ENCODE peak calls at places on chromosomes 16 and 17, in six cellular contexts. Z is HepG2, H is K562, U is H1, J is GM12891, D is GM12878. Q is an unnamed sample.

GRCh38 chr17:71023631-71024030 is 854.3 kb downstream of the KCNJ2 start:
- DNase-seq in U (no peak), H (no peak), J (no peak), D (no peak), Z (no peak), Q (no peak)

GRCh38 chr17:36864230-36864629 is 73.0 kb upstream of the LHX1 start:
- DNase-seq in U (no peak), H (no peak), J (no peak), Z (no peak), D (no peak), Q (no peak)

GRCh38 chr16:83814654-83814985 is 6.8 kb downstream of the HSBP1 start:
- DNase-seq in D (no peak), H (no peak), Z (no peak), U (no peak), J (no peak), Q (no peak)

GRCh38 chr16:55832788-55833583 is at the start of gene CES1:
- DNase-seq in J (no peak), U (no peak), D (no peak), H (no peak), Z (peak; percentile 94), Q (no peak)

GRCh38 chr16:6081320-6081976 is 983.9 kb upstream of the EEF2KMT start:
- DNase-seq in D (no peak), Z (peak; percentile 20), H (peak; percentile 72), U (peak; percentile 86), J (peak; percentile 16), Q (no peak)

GRCh38 chr16:12403746-12404658 is 399.7 kb downstream of the CPPED1 start:
- DNase-seq in D (no peak), J (no peak), H (no peak), Z (no peak), U (no peak), Q (no peak)

GRCh38 chr17:40607641-40608040 is 40.0 kb downstream of the SMARCE1 start:
- DNase-seq in J (no peak), Z (no peak), U (no peak), H (no peak), D (no peak), Q (no peak)

GRCh38 chr17:81432873-81433451 is 37.7 kb downstream of the BAHCC1 start:
- DNase-seq in H (no peak), D (no peak), U (no peak), Z (no peak), J (no peak), Q (no peak)

GRCh38 chr16:87278191-87279093 is 38.8 kb downstream of the C16orf95 start:
- DNase-seq in D (no peak), Z (peak; percentile 62), H (peak; percentile 78), J (peak; percentile 83), U (peak; percentile 90), Q (peak; percentile 79)

GRCh38 chr16:60031751-60032150 is 1297.6 kb upstream of the GOT2 start:
- DNase-seq in H (no peak), J (no peak), U (no peak), D (no peak), Z (no peak), Q (no peak)

GRCh38 chr17:8889458-8890210 is 22.2 kb upstream of the PIK3R6 start:
- DNase-seq in U (no peak), J (no peak), D (no peak), H (no peak), Z (no peak), Q (no peak)

DNA sequence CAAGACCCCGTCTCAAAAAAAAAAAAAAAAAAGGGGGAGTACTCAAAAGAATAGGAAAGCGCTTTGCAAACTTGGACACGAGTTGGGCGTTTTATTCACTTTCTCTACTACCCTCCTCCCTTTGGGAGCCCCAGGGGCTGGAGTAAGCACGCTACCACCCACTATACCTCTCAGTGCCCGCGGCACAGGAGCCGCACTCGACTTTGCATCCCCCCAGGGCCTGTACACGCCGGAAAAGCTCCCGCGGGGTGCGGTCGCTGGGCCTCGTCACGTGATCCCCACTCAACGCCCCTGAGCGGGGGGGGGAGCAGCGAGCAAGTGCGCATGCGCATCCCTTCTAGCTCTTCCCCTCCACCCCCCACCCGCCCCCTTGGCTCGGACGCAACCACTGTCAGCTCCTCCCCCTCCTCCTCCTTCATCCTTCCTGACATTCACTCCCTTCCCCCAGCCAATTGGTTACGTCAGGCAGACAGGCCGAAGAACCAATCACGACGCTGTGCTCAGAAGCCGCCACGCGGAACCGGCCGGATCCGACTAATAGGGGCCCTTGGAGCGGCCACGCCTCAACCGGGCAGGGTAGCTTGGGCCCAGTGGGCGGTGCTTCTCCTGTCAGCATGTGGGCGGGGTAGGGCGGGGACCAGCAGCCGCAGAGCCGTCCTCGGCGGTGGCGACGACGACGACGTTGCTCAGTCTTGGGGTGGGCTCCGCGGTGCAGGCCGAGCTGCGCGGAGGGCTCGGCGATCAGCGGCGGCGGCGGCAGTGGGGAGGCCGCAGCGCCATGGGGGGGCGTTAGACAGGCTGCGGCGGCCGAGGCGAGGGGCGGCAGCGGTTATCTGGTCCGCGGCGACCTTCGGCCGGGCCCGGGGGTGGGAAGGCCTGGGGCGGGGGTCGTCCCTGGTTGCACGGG is at the start of gene HAPSTR1:
- DNase-seq in U (peak; percentile 95), H (peak; percentile 97), Z (peak; percentile 100), J (peak; percentile 87), D (peak; percentile 99), Q (peak; percentile 87)
- TF ChIP-seq POLR2A in U (peak; percentile 99), H (peak; percentile 92), Z (peak; percentile 97), J (peak; percentile 96), D (peak; percentile 98), Q (peak; percentile 95)

GRCh38 chr17:27631897-27632725 is 1.1 kb downstream of the LGALS9 start:
- DNase-seq in Z (no peak), D (no peak), U (no peak), J (no peak), H (no peak), Q (no peak)

GRCh38 chr17:27634026-27634335 is 3.0 kb downstream of the LGALS9 start:
- DNase-seq in U (no peak), J (no peak), D (no peak), H (no peak), Z (no peak), Q (no peak)

GRCh38 chr17:27630607-27631408 is at the start of gene LGALS9:
- DNase-seq in H (no peak), J (no peak), D (peak; percentile 53), Z (no peak), U (no peak), Q (no peak)

GRCh38 chr17:27633312-27634025 is 2.5 kb downstream of the LGALS9 start:
- DNase-seq in Z (peak; percentile 12), U (no peak), J (no peak), D (no peak), H (peak; percentile 73), Q (no peak)

DNA sequence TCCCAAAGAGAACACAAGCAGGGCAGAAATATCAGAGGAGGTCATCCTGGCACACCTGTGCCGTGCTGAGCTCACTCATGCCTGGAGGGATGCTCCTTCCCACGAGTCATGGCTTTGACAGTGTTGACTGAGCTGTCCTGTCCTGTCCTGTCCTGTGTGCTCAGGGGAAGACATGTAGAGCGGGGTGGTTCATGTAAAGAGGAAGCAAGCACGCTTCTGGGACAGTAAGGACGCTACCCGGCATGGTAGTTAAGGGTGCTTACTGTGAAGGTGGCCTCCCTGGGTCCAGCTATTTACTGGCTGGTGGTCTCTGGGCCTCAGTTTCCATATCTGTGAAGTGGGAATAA is 394 bp downstream of the LGALS9 start:
- DNase-seq in D (no peak), J (no peak), U (no peak), Z (no peak), H (no peak), Q (no peak)
- TF ChIP-seq TAF1 in D (no peak), J (no peak), U (no peak), Z (no peak), H (no peak), Q (no peak)

DNA sequence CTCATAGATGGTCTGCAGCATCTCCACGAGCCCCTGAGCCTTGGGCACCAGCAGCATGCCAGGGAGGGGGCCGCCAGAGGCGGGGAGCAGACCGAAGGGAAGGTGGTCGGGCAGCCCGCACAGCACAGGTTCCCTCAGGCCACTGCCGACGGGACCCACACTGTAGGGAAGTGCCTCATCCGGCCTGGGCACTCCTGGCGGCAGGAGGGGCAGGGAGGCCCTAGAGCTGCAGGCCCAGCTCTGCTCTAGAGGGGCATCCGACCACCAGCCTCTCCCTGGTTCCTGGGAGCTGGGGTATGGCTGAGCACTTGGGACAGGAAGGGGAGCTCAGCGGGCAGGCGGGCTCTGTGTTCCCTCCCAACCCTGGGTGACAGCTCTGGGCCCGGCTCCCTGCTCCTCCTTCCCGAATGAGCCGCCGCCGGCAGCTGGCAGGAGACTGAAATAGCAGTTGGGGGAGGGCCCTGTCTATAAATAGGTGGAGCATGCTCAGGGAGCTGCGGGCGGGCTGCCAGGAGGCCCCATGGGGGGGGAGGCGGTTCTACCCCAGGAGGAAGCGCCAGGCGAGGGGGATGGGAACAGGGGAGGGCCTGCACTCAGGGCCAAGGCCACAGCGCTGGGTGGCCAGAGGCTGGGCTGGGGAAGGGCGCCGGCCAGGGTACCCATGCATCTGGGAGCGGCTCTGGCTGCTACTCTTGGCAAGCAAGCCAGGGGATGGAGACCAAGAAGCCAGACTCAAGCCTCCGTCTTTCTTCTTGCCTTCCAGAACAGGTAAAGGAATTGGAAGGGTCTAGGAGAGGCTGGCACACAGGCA is 12.4 kb downstream of the HDAC5 start:
- DNase-seq in H (peak; percentile 95), D (peak; percentile 52), J (peak; percentile 86), Z (peak; percentile 96), U (peak; percentile 86), Q (peak; percentile 86)
- TF ChIP-seq POLR2A in H (no peak), D (peak; percentile 67), J (no peak), Z (peak; percentile 92), U (no peak), Q (no peak)

GRCh38 chr16:30068750-30069574 is 3.4 kb downstream of the ALDOA start:
- DNase-seq in U (no peak), J (no peak), D (no peak), Z (peak; percentile 54), H (no peak), Q (no peak)

GRCh38 chr16:30068333-30068732 is 2.8 kb downstream of the ALDOA start:
- DNase-seq in U (no peak), Z (no peak), J (no peak), H (no peak), D (no peak), Q (no peak)

GRCh38 chr16:30070490-30070889 is 4.9 kb downstream of the ALDOA start:
- DNase-seq in Z (no peak), U (no peak), D (no peak), H (no peak), J (no peak), Q (no peak)

GRCh38 chr16:30067584-30067916 is 2.0 kb downstream of the ALDOA start:
- DNase-seq in J (no peak), D (no peak), H (no peak), Z (no peak), U (no peak), Q (no peak)

DNA sequence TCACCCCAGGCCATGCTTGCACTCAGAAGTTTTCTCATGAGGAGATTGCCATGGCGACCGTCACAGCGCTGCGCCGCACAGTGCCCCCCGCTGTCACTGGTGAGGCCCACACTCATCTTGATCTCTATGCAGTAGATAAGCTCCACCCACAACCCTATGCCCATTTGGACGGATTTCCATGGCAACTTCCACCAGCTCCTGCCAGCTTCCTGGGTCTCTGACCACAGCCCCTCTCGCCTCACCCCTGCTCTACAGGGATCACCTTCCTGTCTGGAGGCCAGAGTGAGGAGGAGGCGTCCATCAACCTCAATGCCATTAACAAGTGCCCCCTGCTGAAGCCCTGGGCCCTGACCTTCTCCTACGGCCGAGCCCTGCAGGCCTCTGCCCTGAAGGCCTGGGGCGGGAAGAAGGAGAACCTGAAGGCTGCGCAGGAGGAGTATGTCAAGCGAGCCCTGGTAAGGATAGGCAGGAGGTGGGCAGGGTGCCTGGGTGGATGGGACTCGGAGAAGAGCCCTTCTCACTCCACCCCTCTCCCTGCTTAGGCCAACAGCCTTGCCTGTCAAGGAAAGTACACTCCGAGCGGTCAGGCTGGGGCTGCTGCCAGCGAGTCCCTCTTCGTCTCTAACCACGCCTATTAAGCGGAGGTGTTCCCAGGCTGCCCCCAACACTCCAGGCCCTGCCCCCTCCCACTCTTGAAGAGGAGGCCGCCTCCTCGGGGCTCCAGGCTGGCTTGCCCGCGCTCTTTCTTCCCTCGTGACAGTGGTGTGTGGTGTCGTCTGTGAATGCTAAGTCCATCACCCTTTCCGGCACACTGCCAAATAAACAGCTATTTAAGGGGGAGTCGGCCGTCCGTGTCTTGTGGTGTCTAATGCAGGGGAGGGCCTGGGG is 4.3 kb downstream of the ALDOA start:
- DNase-seq in H (no peak), U (no peak), D (no peak), J (no peak), Z (no peak), Q (no peak)
- TF ChIP-seq TAF1 in H (no peak), U (no peak), D (no peak), J (no peak), Z (no peak), Q (no peak)

Q was measured in GM12892.